ENCODE peak calls at places on chromosomes 5 and 9, in five cellular contexts. I, Q, E, A and L are unnamed samples.

GRCh38 chr9:20872340-20872977 is 159.0 kb downstream of the HACD4 start:
- DNase-seq in I (no peak), Q (no peak), A (no peak), E (peak; percentile 31), L (no peak)

GRCh38 chr5:86971034-86971511 is 296.6 kb upstream of the RASA1 start:
- DNase-seq in A (no peak), Q (no peak), E (peak; percentile 68), I (peak; percentile 18), L (no peak)

GRCh38 chr5:107861565-107861964 is 190.8 kb upstream of the EFNA5 start:
- DNase-seq in Q (no peak), I (no peak), A (no peak), E (no peak), L (no peak)

GRCh38 chr5:76657091-76657490 is 33.9 kb upstream of the F2RL2 start:
- DNase-seq in I (no peak), A (no peak), Q (no peak), E (no peak), L (no peak)

GRCh38 chr9:113990975-113991471 is 87.1 kb downstream of the AMBP start:
- DNase-seq in I (no peak), Q (no peak), E (no peak), A (no peak), L (no peak)

GRCh38 chr5:80186634-80187033 is 69.2 kb downstream of the SERINC5 start:
- DNase-seq in E (peak; percentile 92), Q (no peak), A (no peak), I (no peak), L (no peak)

GRCh38 chr5:74209566-74209965 is 431.0 kb downstream of the ENC1 start:
- DNase-seq in Q (no peak), E (no peak), I (no peak), A (no peak), L (no peak)

GRCh38 chr5:150116667-150117395 is 30.5 kb upstream of the CSF1R start:
- DNase-seq in A (no peak), Q (no peak), I (no peak), E (peak; percentile 48), L (no peak)

GRCh38 chr9:101566904-101567724 is 27.7 kb downstream of the PPP3R2 start:
- DNase-seq in I (peak; percentile 22), A (no peak), E (peak; percentile 59), Q (peak; percentile 29), L (peak; percentile 7)

GRCh38 chr9:90956026-90956810 is 154.6 kb downstream of the SYK start:
- DNase-seq in E (no peak), A (no peak), Q (no peak), I (no peak), L (no peak)

GRCh38 chr9:129746092-129746760 is 6.6 kb downstream of the PTGES start:
- DNase-seq in A (no peak), Q (no peak), I (no peak), E (no peak), L (no peak)

GRCh38 chr5:131795128-131795719 is 1.6 kb downstream of the FNIP1 start:
- DNase-seq in I (no peak), A (no peak), Q (no peak), E (no peak), L (no peak)

GRCh38 chr5:119473241-119473640 is 20.9 kb downstream of the HSD17B4 start:
- DNase-seq in E (no peak), I (no peak), A (no peak), Q (no peak), L (no peak)
- H3K4me1 ChIP-seq in E (no peaks in the 10 kb centered on the region), I (no peaks in the 10 kb centered on the region), A (peaks cover 8% of the 10 kb centered on the region), Q (no peaks in the 10 kb centered on the region), L (peaks cover 12% of the 10 kb centered on the region)

GRCh38 chr5:102296229-102296817 is at the start of gene SLCO4C1:
- DNase-seq in Q (peak; percentile 95), I (no peak), A (peak; percentile 87), E (no peak), L (no peak)

GRCh38 chr5:102294996-102295395 is 1.1 kb downstream of the SLCO4C1 start:
- DNase-seq in Q (no peak), I (no peak), A (no peak), E (no peak), L (no peak)

GRCh38 chr5:102290004-102290403 is 6.1 kb downstream of the SLCO4C1 start:
- DNase-seq in Q (no peak), A (no peak), E (no peak), I (no peak), L (no peak)

GRCh38 chr5:102295534-102296228 is 403 bp downstream of the SLCO4C1 start:
- DNase-seq in A (no peak), Q (peak; percentile 48), I (no peak), E (no peak), L (no peak)
- TF ChIP-seq EZH2 in A (no peak), Q (no peak), I (no peak), E (no peak), L (no peak)

GRCh38 chr5:1299511-1299850 is 4.6 kb upstream of the TERT start:
- DNase-seq in Q (no peak), I (no peak), A (no peak), E (no peak), L (no peak)
- H3K4me1 ChIP-seq in Q (no peaks in the 10 kb centered on the region), I (peaks cover 5% of the 10 kb centered on the region), A (peaks cover 5% of the 10 kb centered on the region), E (no peaks in the 10 kb centered on the region), L (peaks cover 12% of the 10 kb centered on the region)

GRCh38 chr9:16138961-16139441 is 586.2 kb downstream of the CCDC171 start:
- DNase-seq in A (no peak), E (peak; percentile 9), Q (no peak), I (no peak), L (no peak)

GRCh38 chr9:16138561-16138960 is 585.7 kb downstream of the CCDC171 start:
- DNase-seq in E (no peak), A (no peak), I (no peak), Q (no peak), L (no peak)

GRCh38 chr9:16135916-16136315 is 583.1 kb downstream of the CCDC171 start:
- DNase-seq in E (no peak), I (no peak), A (no peak), Q (no peak), L (no peak)

GRCh38 chr9:16134351-16134750 is 581.5 kb downstream of the CCDC171 start:
- DNase-seq in Q (no peak), A (no peak), E (peak; percentile 67), I (no peak), L (no peak)

DNA sequence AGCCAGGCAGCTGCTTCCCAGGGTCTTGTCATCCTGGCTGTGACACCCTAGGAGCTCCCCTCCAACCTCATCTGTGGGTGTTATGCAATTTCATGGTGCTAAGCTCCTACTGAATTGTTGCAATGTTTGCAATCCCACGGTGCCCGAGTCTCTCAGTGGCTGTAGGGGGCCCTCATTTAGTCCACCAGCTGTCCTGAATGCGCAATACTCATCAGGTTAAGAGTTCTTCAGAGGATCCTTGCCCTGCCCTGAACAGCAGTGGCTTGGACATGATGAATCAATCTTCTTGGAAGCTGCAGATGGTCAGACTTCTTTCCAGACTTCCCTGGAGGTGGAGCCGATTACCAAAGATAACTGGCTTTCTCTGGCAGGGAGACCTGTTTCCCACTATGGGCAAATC is 584.1 kb downstream of the CCDC171 start:
- DNase-seq in A (no peak), E (no peak), I (no peak), Q (no peak), L (no peak)
- TF ChIP-seq EZH2 in A (no peak), E (no peak), I (no peak), Q (no peak), L (no peak)